ENCODE peak calls at places on chromosomes 12 and 14, in seven cellular contexts. One of them, this sample, is unnamed.

GRCh38 chr14:90538716-90539495 is 142.1 kb downstream of the CALM1 start:
- DNase-seq in A673: no peak
- DNase-seq in uterus: no peak
- DNase-seq in K562: no peak
- DNase-seq in fibroblast of pulmonary artery: no peak
- DNase-seq in NB4: no peak
- DNase-seq in heart right ventricle: no peak
- DNase-seq in this sample: no peak

GRCh38 chr14:100188392-100189030 is 29.1 kb upstream of the DEGS2 start:
- DNase-seq in fibroblast of pulmonary artery: no peak
- DNase-seq in NB4: no peak
- DNase-seq in heart right ventricle: no peak
- DNase-seq in uterus: no peak
- DNase-seq in K562: no peak
- DNase-seq in A673: no peak
- DNase-seq in this sample: no peak

GRCh38 chr14:104282332-104283196 is 144.2 kb downstream of the KIF26A start:
- DNase-seq in NB4: no peak
- DNase-seq in K562: no peak
- DNase-seq in heart right ventricle: no peak
- DNase-seq in uterus: peak; percentile 9
- DNase-seq in A673: no peak
- DNase-seq in fibroblast of pulmonary artery: no peak
- DNase-seq in this sample: no peak

GRCh38 chr12:88723219-88723618 is 142.9 kb upstream of the KITLG start:
- DNase-seq in NB4: no peak
- DNase-seq in heart right ventricle: no peak
- DNase-seq in A673: no peak
- DNase-seq in uterus: no peak
- DNase-seq in K562: no peak
- DNase-seq in fibroblast of pulmonary artery: peak; percentile 75
- DNase-seq in this sample: no peak

GRCh38 chr12:114476159-114476558 is 70.2 kb upstream of the TBX5 start:
- DNase-seq in heart right ventricle: no peak
- DNase-seq in A673: peak; percentile 41
- DNase-seq in fibroblast of pulmonary artery: peak; percentile 58
- DNase-seq in uterus: no peak
- DNase-seq in NB4: peak; percentile 22
- DNase-seq in K562: peak; percentile 19
- DNase-seq in this sample: no peak

GRCh38 chr14:45181806-45182205 is 46.1 kb downstream of the FANCM start:
- DNase-seq in NB4: no peak
- DNase-seq in fibroblast of pulmonary artery: no peak
- DNase-seq in heart right ventricle: no peak
- DNase-seq in K562: no peak
- DNase-seq in uterus: no peak
- DNase-seq in A673: no peak
- DNase-seq in this sample: no peak

GRCh38 chr14:81819910-81820309 is 286.3 kb upstream of the SEL1L start:
- DNase-seq in heart right ventricle: no peak
- DNase-seq in NB4: no peak
- DNase-seq in A673: no peak
- DNase-seq in fibroblast of pulmonary artery: no peak
- DNase-seq in uterus: no peak
- DNase-seq in K562: no peak
- DNase-seq in this sample: no peak

GRCh38 chr12:10392394-10392930 is 2.6 kb upstream of the KLRK1 start:
- DNase-seq in uterus: no peak
- DNase-seq in NB4: peak; percentile 95
- DNase-seq in K562: peak; percentile 8
- DNase-seq in fibroblast of pulmonary artery: peak; percentile 96
- DNase-seq in A673: peak; percentile 58
- DNase-seq in heart right ventricle: peak; percentile 31
- DNase-seq in this sample: no peak

GRCh38 chr12:25839470-25839869 is 119.0 kb upstream of the RASSF8 start:
- DNase-seq in uterus: no peak
- DNase-seq in fibroblast of pulmonary artery: peak; percentile 78
- DNase-seq in K562: no peak
- DNase-seq in NB4: no peak
- DNase-seq in A673: no peak
- DNase-seq in heart right ventricle: no peak
- DNase-seq in this sample: no peak

GRCh38 chr14:64080452-64080851 is 213.7 kb downstream of the ESR2 start:
- DNase-seq in heart right ventricle: no peak
- DNase-seq in uterus: no peak
- DNase-seq in K562: no peak
- DNase-seq in A673: no peak
- DNase-seq in fibroblast of pulmonary artery: no peak
- DNase-seq in NB4: no peak
- DNase-seq in this sample: no peak

GRCh38 chr14:29089849-29090248 is 323.3 kb downstream of the FOXG1 start:
- DNase-seq in NB4: no peak
- DNase-seq in uterus: no peak
- DNase-seq in fibroblast of pulmonary artery: no peak
- DNase-seq in K562: no peak
- DNase-seq in heart right ventricle: no peak
- DNase-seq in A673: no peak
- DNase-seq in this sample: no peak

GRCh38 chr14:100140452-100141132 is 18.9 kb downstream of the DEGS2 start:
- DNase-seq in NB4: peak; percentile 92
- DNase-seq in fibroblast of pulmonary artery: peak; percentile 20
- DNase-seq in uterus: no peak
- DNase-seq in heart right ventricle: no peak
- DNase-seq in K562: peak; percentile 78
- DNase-seq in A673: no peak
- DNase-seq in this sample: peak; percentile 94

GRCh38 chr14:24634158-24634557 is at the start of gene GZMB:
- DNase-seq in fibroblast of pulmonary artery: no peak
- DNase-seq in heart right ventricle: no peak
- DNase-seq in K562: no peak
- DNase-seq in A673: no peak
- DNase-seq in NB4: peak; percentile 48
- DNase-seq in uterus: no peak
- DNase-seq in this sample: no peak

GRCh38 chr12:120399531-120399930 is 30.6 kb upstream of the MSI1 start:
- DNase-seq in uterus: no peak
- DNase-seq in K562: no peak
- DNase-seq in fibroblast of pulmonary artery: peak; percentile 31
- DNase-seq in A673: no peak
- DNase-seq in heart right ventricle: no peak
- DNase-seq in NB4: no peak
- DNase-seq in this sample: no peak

GRCh38 chr12:105721051-105721825 is 390.7 kb downstream of the C12orf75 start:
- DNase-seq in A673: no peak
- DNase-seq in heart right ventricle: no peak
- DNase-seq in NB4: no peak
- DNase-seq in K562: no peak
- DNase-seq in uterus: no peak
- DNase-seq in fibroblast of pulmonary artery: no peak
- DNase-seq in this sample: no peak

GRCh38 chr12:56040151-56040550 is 1.6 kb upstream of the RPS26 start:
- DNase-seq in fibroblast of pulmonary artery: no peak
- DNase-seq in NB4: no peak
- DNase-seq in uterus: no peak
- DNase-seq in K562: no peak
- DNase-seq in A673: no peak
- DNase-seq in heart right ventricle: no peak
- DNase-seq in this sample: no peak

GRCh38 chr14:21102472-21103164 is 1.8 kb downstream of the TMEM253 start:
- DNase-seq in A673: no peak
- DNase-seq in K562: peak; percentile 60
- DNase-seq in NB4: no peak
- DNase-seq in uterus: no peak
- DNase-seq in fibroblast of pulmonary artery: no peak
- DNase-seq in heart right ventricle: no peak
- DNase-seq in this sample: peak; percentile 52

GRCh38 chr14:25048170-25049126 is 1.5 kb downstream of the STXBP6 start:
- DNase-seq in fibroblast of pulmonary artery: peak; percentile 68
- DNase-seq in uterus: peak; percentile 57
- DNase-seq in K562: peak; percentile 39
- DNase-seq in NB4: no peak
- DNase-seq in heart right ventricle: peak; percentile 50
- DNase-seq in A673: no peak
- DNase-seq in this sample: peak; percentile 15

GRCh38 chr14:103770902-103771301 is 55.3 kb downstream of the ZFYVE21 start:
- DNase-seq in A673: no peak
- DNase-seq in uterus: no peak
- DNase-seq in fibroblast of pulmonary artery: no peak
- DNase-seq in heart right ventricle: no peak
- DNase-seq in NB4: peak; percentile 27
- DNase-seq in K562: no peak
- DNase-seq in this sample: peak; percentile 66

GRCh38 chr14:76956253-76957090 is 72.0 kb downstream of the IRF2BPL start:
- DNase-seq in NB4: peak; percentile 96
- DNase-seq in heart right ventricle: peak; percentile 90
- DNase-seq in fibroblast of pulmonary artery: peak; percentile 95
- DNase-seq in A673: peak; percentile 99
- DNase-seq in uterus: peak; percentile 79
- DNase-seq in K562: peak; percentile 78
- DNase-seq in this sample: peak; percentile 94
- H3K4me3 ChIP-seq in NB4: peak overlapping the region; percentile 35
- H3K4me3 ChIP-seq in heart right ventricle: peak overlapping the region; percentile 19
- H3K4me3 ChIP-seq in fibroblast of pulmonary artery: peak overlapping the region; percentile 25
- H3K4me3 ChIP-seq in A673: peak overlapping the region; percentile 35
- H3K4me3 ChIP-seq in uterus: peak overlapping the region; percentile 32
- H3K4me3 ChIP-seq in K562: peak overlapping the region; percentile 42
- H3K4me3 ChIP-seq in this sample: peak overlapping the region; percentile 28

DNA sequence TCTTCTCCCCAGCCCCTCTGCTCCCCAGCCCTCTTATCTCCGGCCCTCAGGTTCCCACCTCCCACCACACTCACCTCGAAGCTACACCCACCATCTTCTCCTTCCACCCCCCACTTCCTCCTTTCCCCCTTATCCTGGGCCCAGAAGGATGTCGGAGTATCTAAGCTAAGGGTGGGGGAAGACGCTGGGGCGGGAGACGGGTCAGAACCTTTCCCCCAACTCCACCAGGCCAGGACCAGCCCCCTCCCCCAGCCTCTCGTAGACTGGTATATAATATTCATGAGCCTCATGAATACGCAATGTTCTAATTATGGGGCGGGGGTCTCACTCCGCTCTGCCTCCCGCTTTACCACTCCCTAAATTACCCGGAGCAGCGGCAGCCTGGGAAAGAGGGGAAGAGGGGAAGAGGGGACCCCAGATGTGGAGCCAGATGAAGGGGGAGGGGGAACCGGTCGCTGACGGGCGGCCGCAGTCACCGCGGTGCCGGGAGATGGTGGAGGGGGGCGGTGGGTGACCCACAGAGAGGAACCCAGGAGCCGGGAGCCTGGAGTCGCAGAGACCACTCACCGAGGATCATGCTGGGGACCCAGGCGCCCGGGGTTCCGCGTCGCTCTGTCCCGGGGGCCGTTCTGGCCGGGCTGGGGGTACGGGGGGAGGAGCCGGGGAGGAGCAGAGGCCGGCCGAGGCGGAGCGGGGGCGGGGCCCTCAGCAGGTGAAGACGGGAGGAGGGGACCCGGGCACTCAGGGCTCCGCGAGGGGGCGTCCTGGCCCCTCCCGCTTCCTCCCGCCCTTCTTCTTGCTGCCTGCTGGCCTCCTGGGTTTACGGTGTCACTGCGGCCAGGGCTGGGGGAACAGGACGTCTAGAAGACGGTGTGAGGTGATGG is 6.4 kb upstream of the ZNF385A start:
- DNase-seq in uterus: no peak
- DNase-seq in heart right ventricle: peak; percentile 41
- DNase-seq in NB4: peak; percentile 55
- DNase-seq in K562: peak; percentile 95
- DNase-seq in A673: peak; percentile 69
- DNase-seq in fibroblast of pulmonary artery: no peak
- DNase-seq in this sample: peak; percentile 99
- H3K4me3 ChIP-seq in uterus: peak overlapping the region; percentile 4
- H3K4me3 ChIP-seq in heart right ventricle: peak overlapping the region; percentile 39
- H3K4me3 ChIP-seq in NB4: no peak overlapping the region
- H3K4me3 ChIP-seq in K562: peak overlapping the region; percentile 57
- H3K4me3 ChIP-seq in A673: peak overlapping the region; percentile 58
- H3K4me3 ChIP-seq in fibroblast of pulmonary artery: no peak overlapping the region
- H3K4me3 ChIP-seq in this sample: peak overlapping the region; percentile 82

DNA sequence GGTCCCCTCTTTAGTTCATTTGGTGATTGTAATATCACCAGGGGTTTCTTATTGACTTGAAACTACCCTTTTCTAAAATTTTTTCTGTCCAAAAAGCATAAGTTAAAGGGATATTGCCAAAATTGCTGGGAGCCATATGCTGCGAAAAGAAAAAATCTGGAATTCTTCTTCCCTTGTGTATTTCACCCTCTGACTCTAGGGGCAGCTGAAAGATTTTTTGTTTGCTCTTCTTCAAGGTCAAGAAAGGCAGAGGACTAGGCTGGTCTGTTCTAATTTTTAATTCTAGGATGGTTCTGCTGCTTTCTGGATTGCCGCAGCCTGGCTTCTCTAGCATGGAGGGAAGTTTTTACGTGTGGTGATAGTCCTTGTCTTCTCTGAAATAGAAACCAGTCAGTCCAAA is 61.6 kb downstream of the FBXL14 start:
- DNase-seq in A673: no peak
- DNase-seq in fibroblast of pulmonary artery: no peak
- DNase-seq in uterus: no peak
- DNase-seq in K562: no peak
- DNase-seq in NB4: no peak
- DNase-seq in heart right ventricle: no peak
- DNase-seq in this sample: no peak
- H3K4me3 ChIP-seq in A673: peak overlapping the region; percentile 0
- H3K4me3 ChIP-seq in fibroblast of pulmonary artery: no peak overlapping the region
- H3K4me3 ChIP-seq in uterus: no peak overlapping the region
- H3K4me3 ChIP-seq in K562: no peak overlapping the region
- H3K4me3 ChIP-seq in NB4: no peak overlapping the region
- H3K4me3 ChIP-seq in heart right ventricle: no peak overlapping the region
- H3K4me3 ChIP-seq in this sample: no peak overlapping the region

GRCh38 chr12:48882972-48883304 is 17.3 kb upstream of the RND1 start:
- DNase-seq in K562: no peak
- DNase-seq in heart right ventricle: no peak
- DNase-seq in uterus: no peak
- DNase-seq in fibroblast of pulmonary artery: no peak
- DNase-seq in A673: no peak
- DNase-seq in NB4: no peak
- DNase-seq in this sample: no peak
- H3K4me3 ChIP-seq in K562: no peak overlapping the region
- H3K4me3 ChIP-seq in heart right ventricle: no peak overlapping the region
- H3K4me3 ChIP-seq in uterus: no peak overlapping the region
- H3K4me3 ChIP-seq in fibroblast of pulmonary artery: no peak overlapping the region
- H3K4me3 ChIP-seq in A673: no peak overlapping the region
- H3K4me3 ChIP-seq in NB4: no peak overlapping the region
- H3K4me3 ChIP-seq in this sample: no peak overlapping the region

This sample was measured in H7.